ENCODE peak calls at places on chromosomes 11 and 22, in eight cellular contexts. T is GDM1; Q is epithelial cell of prostate; B is effector memory CD4-positive, alpha-beta T cell; U is activated naive CD4-positive, alpha-beta T cell treated with anti-CD3 and anti-CD28 coated beads for 36 hours; P is NCI-H774; X is NCI-H146; H is RWPE2. D is an unnamed sample.

GRCh38 chr11:6735306-6735705 is 36.5 kb downstream of the OR2AG2 start:
- DNase-seq in X (no peak), T (no peak), Q (no peak), P (no peak), U (no peak), H (no peak), B (no peak), D (no peak)

GRCh38 chr11:93497575-93497974 is 45.6 kb downstream of the SMCO4 start:
- DNase-seq in P (no peak), T (no peak), U (no peak), X (no peak), H (no peak), Q (no peak), B (no peak), D (no peak)

GRCh38 chr22:43110444-43110926 is at the start of gene BIK:
- DNase-seq in T (no peak), U (peak), Q (no peak), H (no peak), B (peak), X (peak), P (no peak), D (peak)

GRCh38 chr22:33867118-33867863 is 53.0 kb downstream of the LARGE1 start:
- DNase-seq in P (no peak), U (no peak), T (no peak), X (no peak), Q (no peak), B (no peak), H (no peak), D (peak)

GRCh38 chr11:127055240-127055639 is 54.7 kb upstream of the KIRREL3 start:
- DNase-seq in X (no peak), H (no peak), Q (no peak), U (no peak), T (no peak), P (no peak), B (no peak), D (no peak)

GRCh38 chr22:47067331-47067890 is 305.0 kb downstream of the TBC1D22A start:
- DNase-seq in T (no peak), U (no peak), X (no peak), Q (no peak), B (no peak), P (no peak), H (no peak), D (no peak)

GRCh38 chr22:29098296-29098695 is 25.5 kb downstream of the KREMEN1 start:
- DNase-seq in H (no peak), U (no peak), Q (no peak), T (no peak), P (no peak), B (no peak), X (no peak), D (no peak)

GRCh38 chr11:128135451-128135850 is 451.9 kb downstream of the ETS1 start:
- DNase-seq in U (no peak), H (no peak), P (no peak), X (peak), B (no peak), T (no peak), Q (no peak), D (no peak)

GRCh38 chr11:92473736-92474135 is 249.1 kb downstream of the FAT3 start:
- DNase-seq in H (no peak), T (no peak), U (no peak), Q (peak), B (no peak), X (no peak), P (no peak), D (no peak)

GRCh38 chr11:104735013-104735412 is 163.2 kb downstream of the CASP12 start:
- DNase-seq in P (no peak), T (no peak), U (no peak), B (no peak), Q (no peak), X (no peak), H (no peak), D (no peak)

GRCh38 chr11:81869337-81870065 is 864.2 kb downstream of the FAM181B start:
- DNase-seq in H (no peak), Q (peak), B (peak), P (no peak), T (peak), X (no peak), U (peak), D (no peak)

GRCh38 chr11:22920939-22921565 is 60.8 kb upstream of the CCDC179 start:
- DNase-seq in U (peak), P (peak), Q (no peak), T (peak), B (no peak), H (no peak), X (peak), D (peak)

GRCh38 chr22:31742682-31743081 is 7.2 kb downstream of the PRR14L start:
- DNase-seq in X (no peak), B (no peak), T (no peak), P (no peak), U (no peak), Q (no peak), H (no peak), D (no peak)

GRCh38 chr22:47248925-47249324 is 486.5 kb downstream of the TBC1D22A start:
- DNase-seq in X (no peak), U (no peak), B (no peak), P (no peak), Q (no peak), T (no peak), H (no peak), D (no peak)

D was measured in HepG2.